ENCODE peak calls at places on chromosome 5, in six cellular contexts. T is stimulated activated CD8-positive, alpha-beta memory T cell treated with anti-CD3 and anti-CD28 coated beads, Interleukin-12 subunit alpha, Interleukin-12 subunit beta, amount 100 ng/mL, for 4 hours; Z is amygdala; S is LoVo; O is stimulated activated naive CD4-positive, alpha-beta T cell; B is progenitor cell of endocrine pancreas. N is an unnamed sample.

GRCh38 chr5:158644301-158644700 is 455.4 kb downstream of the EBF1 start:
- DNase-seq in T (no peak), Z (no peak), S (no peak), O (no peak), B (no peak), N (no peak)

GRCh38 chr5:40973364-40974004 is 64.2 kb downstream of the C7 start:
- DNase-seq in T (no peak), Z (no peak), S (no peak), O (no peak), B (no peak), N (no peak)

GRCh38 chr5:109852371-109853160 is 162.8 kb downstream of the MAN2A1 start:
- DNase-seq in T (no peak), Z (no peak), S (no peak), O (no peak), B (no peak), N (no peak)

GRCh38 chr5:151155149-151155776 is 2.3 kb downstream of the ANXA6 start:
- DNase-seq in T (no peak), Z (no peak), S (no peak), O (peak; percentile 78), B (no peak), N (no peak)

GRCh38 chr5:71748360-71748759 is 29.3 kb downstream of the CARTPT start:
- DNase-seq in T (no peak), Z (no peak), S (peak; percentile 58), O (no peak), B (no peak), N (no peak)

GRCh38 chr5:121752149-121752548 is 99.5 kb upstream of the FTMT start:
- DNase-seq in T (no peak), Z (no peak), S (no peak), O (no peak), B (no peak), N (no peak)

GRCh38 chr5:109485030-109485429 is 75.3 kb upstream of the PJA2 start:
- DNase-seq in T (no peak), Z (peak; percentile 71), S (peak; percentile 78), O (no peak), B (no peak), N (peak; percentile 66)

GRCh38 chr5:157581870-157582269 is 6.3 kb upstream of the ADAM19 start:
- DNase-seq in T (no peak), Z (no peak), S (no peak), O (no peak), B (no peak), N (no peak)

GRCh38 chr5:54018438-54018837 is 291.9 kb downstream of the ARL15 start:
- DNase-seq in T (no peak), Z (no peak), S (no peak), O (no peak), B (no peak), N (no peak)

GRCh38 chr5:1163366-1163765 is 38.0 kb upstream of the SLC6A19 start:
- DNase-seq in T (no peak), Z (no peak), S (no peak), O (no peak), B (no peak), N (no peak)

GRCh38 chr5:152542741-152543140 is 137.7 kb upstream of the NMUR2 start:
- DNase-seq in T (no peak), Z (no peak), S (no peak), O (no peak), B (peak; percentile 33), N (no peak)

GRCh38 chr5:139390639-139391569 is 1.2 kb upstream of the MZB1 start:
- DNase-seq in T (no peak), Z (no peak), S (no peak), O (no peak), B (no peak), N (no peak)

GRCh38 chr5:120657083-120657482 is 193.0 kb downstream of the PRR16 start:
- DNase-seq in T (no peak), Z (no peak), S (no peak), O (no peak), B (no peak), N (no peak)

GRCh38 chr5:130471-131175 is 38.7 kb downstream of the PLEKHG4B start:
- DNase-seq in T (no peak), Z (no peak), S (no peak), O (no peak), B (no peak), N (no peak)

GRCh38 chr5:105619725-105620124 is 2051.0 kb downstream of the EFNA5 start:
- DNase-seq in T (no peak), Z (no peak), S (no peak), O (no peak), B (no peak), N (no peak)

GRCh38 chr5:34736445-34737119 is 80.5 kb downstream of the RAI14 start:
- DNase-seq in T (no peak), Z (no peak), S (no peak), O (no peak), B (no peak), N (no peak)

GRCh38 chr5:30502277-30502676 is 691.2 kb upstream of the CDH6 start:
- DNase-seq in T (no peak), Z (no peak), S (no peak), O (no peak), B (no peak), N (no peak)

GRCh38 chr5:158244882-158245281 is 385.9 kb upstream of the CLINT1 start:
- DNase-seq in T (no peak), Z (no peak), S (no peak), O (no peak), B (no peak), N (no peak)

GRCh38 chr5:139810341-139811075 is 14.9 kb downstream of the PSD2 start:
- DNase-seq in T (no peak), Z (no peak), S (no peak), O (no peak), B (no peak), N (no peak)

GRCh38 chr5:150945501-150945900 is 40.7 kb upstream of the ZNF300 start:
- DNase-seq in T (no peak), Z (no peak), S (no peak), O (no peak), B (no peak), N (no peak)

GRCh38 chr5:116938488-116938887 is 363.9 kb upstream of the SEMA6A start:
- DNase-seq in T (no peak), Z (peak; percentile 23), S (no peak), O (no peak), B (no peak), N (peak; percentile 24)

GRCh38 chr5:101838329-101838964 is 457.6 kb downstream of the SLCO4C1 start:
- DNase-seq in T (no peak), Z (no peak), S (no peak), O (no peak), B (no peak), N (no peak)

GRCh38 chr5:54404568-54404967 is 50.9 kb upstream of the HSPB3 start:
- DNase-seq in T (no peak), Z (no peak), S (no peak), O (no peak), B (no peak), N (no peak)

GRCh38 chr5:56190500-56190899 is 42.6 kb downstream of the ANKRD55 start:
- DNase-seq in T (no peak), Z (peak; percentile 7), S (no peak), O (peak; percentile 59), B (no peak), N (no peak)

GRCh38 chr5:57828221-57828620 is 345.6 kb upstream of the ACTBL2 start:
- DNase-seq in T (no peak), Z (no peak), S (no peak), O (no peak), B (no peak), N (no peak)

GRCh38 chr5:159605585-159605984 is 275.3 kb upstream of the IL12B start:
- DNase-seq in T (no peak), Z (no peak), S (no peak), O (no peak), B (no peak), N (no peak)

GRCh38 chr5:14160116-14160515 is 17.0 kb downstream of the TRIO start:
- DNase-seq in T (no peak), Z (no peak), S (no peak), O (no peak), B (no peak), N (no peak)

GRCh38 chr5:40481226-40481625 is 198.5 kb upstream of the PTGER4 start:
- DNase-seq in T (no peak), Z (no peak), S (no peak), O (no peak), B (no peak), N (no peak)

N was measured in hippocampal formation.